ENCODE peak calls at places on chromosomes 1 and 21, in eight cellular contexts. J is IMR-90, L is H1, I is SK-N-SH, Q is K562, T is HCT116, R is HepG2, G is GM12878. D is an unnamed sample.

GRCh38 chr1:118151312-118151937 is 33.6 kb downstream of the SPAG17 start:
- DNase-seq in T (peak), I (peak), G (peak), L (peak), R (peak), Q (peak), J (peak), D (peak)

GRCh38 chr1:202155478-202156021 is 4.9 kb downstream of the PTPN7 start:
- DNase-seq in R (no peak), L (no peak), I (peak), G (no peak), J (peak), Q (peak), T (no peak), D (peak)

GRCh38 chr1:202122639-202123335 is at the start of gene GPR37L1:
- DNase-seq in T (no peak), L (peak), J (peak), G (no peak), R (peak), I (peak), Q (peak), D (peak)

GRCh38 chr1:115134850-115135484 is 45.7 kb upstream of the TSPAN2 start:
- DNase-seq in Q (no peak), J (peak), L (no peak), R (no peak), T (peak), I (no peak), G (no peak), D (peak)

GRCh38 chr1:4702464-4702863 is 48.1 kb downstream of the AJAP1 start:
- DNase-seq in T (no peak), G (no peak), R (no peak), Q (no peak), L (no peak), I (no peak), J (no peak), D (no peak)

GRCh38 chr1:39625462-39626273 is 13.8 kb downstream of the HEYL start:
- DNase-seq in L (no peak), J (peak), I (peak), G (no peak), Q (no peak), R (no peak), T (no peak), D (no peak)

GRCh38 chr1:167641786-167642500 is 11.9 kb downstream of the RCSD1 start:
- DNase-seq in J (no peak), I (no peak), L (no peak), Q (peak), G (no peak), T (no peak), R (no peak), D (no peak)

GRCh38 chr21:31711326-31711725 is 20.6 kb downstream of the SCAF4 start:
- DNase-seq in R (no peak), L (no peak), J (no peak), Q (no peak), T (no peak), I (no peak), G (no peak), D (no peak)

GRCh38 chr1:226728448-226728847 is 10.6 kb downstream of the ITPKB start:
- DNase-seq in G (no peak), J (no peak), L (no peak), I (no peak), R (no peak), Q (no peak), T (no peak), D (no peak)

GRCh38 chr1:3907031-3907534 is 7.0 kb upstream of the C1orf174 start:
- DNase-seq in G (no peak), T (no peak), L (no peak), Q (peak), R (no peak), I (peak), J (no peak), D (no peak)

GRCh38 chr1:113073457-113073950 is 506 bp downstream of the LRIG2 start:
- DNase-seq in R (peak), L (no peak), J (peak), G (no peak), T (no peak), I (peak), Q (peak), D (peak)

GRCh38 chr1:193656841-193657240 is 470.4 kb upstream of the B3GALT2 start:
- DNase-seq in I (no peak), Q (no peak), G (no peak), R (no peak), T (no peak), L (no peak), J (peak), D (no peak)

GRCh38 chr1:65344171-65344570 is 34.8 kb downstream of the DNAJC6 start:
- DNase-seq in I (no peak), L (no peak), R (no peak), G (no peak), J (no peak), Q (no peak), T (no peak), D (no peak)

GRCh38 chr1:69913967-69914366 is 291.4 kb downstream of the LRRC40 start:
- DNase-seq in L (no peak), G (no peak), T (no peak), J (peak), R (no peak), Q (no peak), I (no peak), D (no peak)

GRCh38 chr1:5744911-5745431 is 247.3 kb downstream of the NPHP4 start:
- DNase-seq in T (no peak), Q (no peak), L (peak), R (no peak), G (no peak), I (peak), J (no peak), D (no peak)

GRCh38 chr1:89190017-89190416 is 8.7 kb downstream of the GBP4 start:
- DNase-seq in J (no peak), Q (no peak), L (no peak), T (no peak), G (no peak), I (no peak), R (no peak), D (no peak)

GRCh38 chr21:15797577-15798363 is 68.0 kb downstream of the USP25 start:
- DNase-seq in L (no peak), Q (peak), J (no peak), R (no peak), I (no peak), T (no peak), G (no peak), D (no peak)

GRCh38 chr1:50272923-50273322 is 150.3 kb downstream of the DMRTA2 start:
- DNase-seq in Q (no peak), T (no peak), J (no peak), R (no peak), G (no peak), L (no peak), I (no peak), D (no peak)

GRCh38 chr1:45010855-45011811 is at the start of gene HECTD3:
- DNase-seq in T (peak), G (peak), R (peak), I (peak), J (peak), L (peak), Q (peak), D (peak)

GRCh38 chr1:2241820-2242219 is 13.7 kb downstream of the SKI start:
- DNase-seq in Q (no peak), T (no peak), G (no peak), R (no peak), L (no peak), I (no peak), J (no peak), D (no peak)

GRCh38 chr21:38925923-38926322 is 120.2 kb downstream of the ETS2 start:
- DNase-seq in Q (no peak), J (peak), G (no peak), R (no peak), L (no peak), T (no peak), I (no peak), D (no peak)

GRCh38 chr1:183270541-183271141 is 84.6 kb downstream of the LAMC2 start:
- DNase-seq in Q (no peak), R (no peak), I (peak), L (no peak), J (peak), G (no peak), T (no peak), D (no peak)

GRCh38 chr1:51736702-51737101 is 119.8 kb downstream of the OSBPL9 start:
- DNase-seq in R (no peak), G (no peak), I (no peak), J (peak), Q (peak), T (peak), L (no peak), D (no peak)

GRCh38 chr1:225877570-225877969 is 4.6 kb downstream of the TMEM63A start:
- DNase-seq in L (peak), Q (peak), I (peak), G (no peak), J (peak), T (no peak), R (peak), D (peak)

GRCh38 chr1:53046930-53047329 is 15.1 kb upstream of the PODN start:
- DNase-seq in I (no peak), T (no peak), L (no peak), R (peak), G (no peak), Q (peak), J (peak), D (no peak)

GRCh38 chr1:9529190-9529589 is 10.1 kb upstream of the SLC25A33 start:
- DNase-seq in I (no peak), L (no peak), T (no peak), J (peak), G (no peak), R (no peak), Q (peak), D (no peak)

GRCh38 chr1:221279146-221279545 is 399.9 kb downstream of the HLX start:
- DNase-seq in L (no peak), R (no peak), T (no peak), J (peak), I (no peak), Q (no peak), G (no peak), D (no peak)

GRCh38 chr1:195472298-195472697 is 1135.9 kb downstream of the KCNT2 start:
- DNase-seq in T (no peak), L (no peak), J (no peak), Q (no peak), R (no peak), G (no peak), I (no peak), D (no peak)

GRCh38 chr21:33668180-33668579 is 25.9 kb downstream of the ITSN1 start:
- DNase-seq in J (peak), Q (peak), I (no peak), R (no peak), L (no peak), G (no peak), T (no peak), D (no peak)

GRCh38 chr1:59878370-59878769 is 48.2 kb downstream of the CYP2J2 start:
- DNase-seq in T (no peak), J (no peak), I (no peak), R (no peak), G (no peak), L (no peak), Q (no peak), D (no peak)

GRCh38 chr1:86466986-86467385 is 1.7 kb upstream of the CLCA1 start:
- DNase-seq in T (no peak), G (no peak), Q (no peak), L (no peak), R (no peak), J (no peak), I (no peak), D (no peak)

GRCh38 chr1:246572795-246573194 is 6.5 kb downstream of the CNST start:
- DNase-seq in Q (no peak), G (no peak), L (no peak), T (no peak), R (no peak), J (no peak), I (no peak), D (no peak)

GRCh38 chr1:207311888-207312603 is 9.4 kb upstream of the CD55 start:
- DNase-seq in R (no peak), I (no peak), L (no peak), G (no peak), T (no peak), Q (no peak), J (no peak), D (no peak)

GRCh38 chr1:43836267-43836951 is 97.2 kb upstream of the ARTN start:
- DNase-seq in J (no peak), L (no peak), R (peak), T (no peak), G (peak), I (peak), Q (peak), D (no peak)

GRCh38 chr1:164780863-164781262 is 221.9 kb downstream of the PBX1 start:
- DNase-seq in T (no peak), R (no peak), J (peak), I (no peak), Q (no peak), G (no peak), L (no peak), D (no peak)

DNA sequence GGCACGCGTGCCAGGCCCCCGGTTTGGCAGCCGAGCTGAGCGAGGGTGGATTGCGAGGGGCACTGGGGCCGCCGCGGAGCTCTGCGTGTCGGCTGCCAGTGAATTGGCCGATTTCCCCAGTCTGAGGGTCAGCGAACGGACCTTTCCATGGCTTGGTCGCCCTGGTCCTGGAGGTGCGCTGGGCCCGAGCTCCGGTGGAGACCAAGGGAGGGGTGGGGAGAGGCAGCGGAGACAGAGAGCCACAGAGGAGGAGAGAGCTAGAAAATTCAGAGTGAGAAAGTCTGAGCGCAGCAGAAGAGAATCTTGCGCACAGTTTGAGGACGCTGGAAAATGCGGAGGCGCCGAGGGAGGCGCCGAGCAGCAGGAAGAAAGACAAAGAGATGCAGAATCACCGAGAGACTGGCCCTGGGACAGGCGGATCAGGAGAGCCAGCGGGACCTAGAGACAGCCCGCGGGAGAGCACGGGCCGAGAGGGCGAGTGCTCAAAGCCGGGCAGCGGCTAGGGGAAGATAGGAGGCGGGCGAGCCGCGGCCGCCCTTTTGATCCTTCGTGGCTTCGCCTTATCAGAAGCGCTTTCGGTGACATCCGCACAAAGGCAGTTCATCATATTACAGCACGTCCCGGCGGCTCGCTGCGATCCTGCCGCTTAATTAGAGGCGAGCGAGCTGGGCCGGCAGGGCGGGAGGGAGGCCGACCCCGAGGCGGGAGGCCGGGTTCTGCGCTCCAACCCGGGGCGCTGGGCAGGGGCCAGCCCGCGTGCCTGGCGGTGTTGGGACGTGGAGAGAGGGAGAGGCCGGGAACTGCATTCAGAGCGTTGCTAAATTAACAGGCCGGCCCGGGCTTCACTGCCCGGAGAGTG is 12.7 kb downstream of the PAX7 start:
- DNase-seq in T (no peak), J (no peak), Q (peak), G (no peak), R (peak), L (peak), I (peak), D (no peak)
- TF ChIP-seq RAD21 in T (no peak), J (no peak), Q (no peak), G (no peak), R (no peak), L (no peak), I (no peak), D (no peak)

DNA sequence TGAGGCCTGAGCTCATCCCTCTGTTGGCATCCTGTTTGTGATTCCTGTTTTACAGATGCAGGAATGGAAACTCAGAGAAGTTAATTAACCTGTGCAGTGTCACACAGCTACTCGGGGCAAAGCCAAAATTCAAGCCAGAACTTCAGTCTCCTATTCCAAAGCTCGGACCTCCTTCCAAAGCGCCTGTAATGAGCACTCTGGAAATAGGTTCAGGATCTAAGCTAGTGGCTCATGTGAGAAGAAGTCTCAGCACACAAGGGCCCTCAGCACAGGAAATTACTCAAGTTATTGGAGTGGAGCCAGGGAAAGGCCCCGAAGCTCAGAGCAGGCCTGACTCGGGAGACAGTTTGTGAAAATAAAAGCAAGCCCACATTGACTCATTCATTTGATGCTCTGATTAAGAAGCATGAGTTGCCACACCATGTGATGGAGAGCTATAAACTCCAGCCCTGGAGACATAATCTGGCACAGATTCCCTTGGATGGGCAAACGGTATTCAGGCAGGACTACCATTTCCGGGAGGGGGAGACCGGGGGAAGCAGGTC is 50.6 kb upstream of the LYST start:
- DNase-seq in Q (peak), J (peak), L (no peak), G (peak), R (no peak), I (peak), T (peak), D (peak)
- TF ChIP-seq RAD21 in Q (no peak), J (no peak), L (no peak), G (no peak), R (no peak), I (no peak), T (peak), D (peak)

DNA sequence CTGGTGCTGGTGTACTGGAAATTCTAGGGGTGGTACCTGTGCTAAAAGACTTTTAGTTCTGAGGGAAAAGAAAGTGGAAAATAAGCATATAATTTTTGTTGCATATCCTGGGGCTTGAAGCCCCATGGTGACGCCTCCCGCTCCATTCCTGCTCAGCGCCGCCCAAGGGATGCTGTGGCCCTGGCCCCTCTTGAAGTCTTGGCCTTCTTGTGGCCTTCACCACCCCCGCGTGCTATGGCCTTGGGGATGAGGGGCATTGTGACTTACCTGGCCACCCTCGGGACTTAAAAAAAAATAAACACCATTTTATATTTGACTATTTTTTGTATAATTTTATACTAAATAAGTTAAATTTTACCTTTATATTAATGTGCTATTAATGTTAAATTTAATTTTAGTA is 15.3 kb downstream of the IFI16 start:
- DNase-seq in T (no peak), G (no peak), Q (no peak), L (no peak), J (no peak), I (no peak), R (no peak), D (no peak)
- TF ChIP-seq RAD21 in T (no peak), G (no peak), Q (no peak), L (no peak), J (no peak), I (no peak), R (no peak), D (no peak)

GRCh38 chr21:46662765-46663500 is 27.5 kb downstream of the PRMT2 start:
- DNase-seq in G (no peak), Q (no peak), R (no peak), L (no peak), I (no peak), T (no peak), J (no peak), D (no peak)

GRCh38 chr21:46661211-46661625 is 25.7 kb downstream of the PRMT2 start:
- DNase-seq in Q (no peak), G (no peak), R (no peak), I (peak), T (no peak), J (peak), L (peak), D (no peak)

GRCh38 chr21:46660505-46660904 is 25.0 kb downstream of the PRMT2 start:
- DNase-seq in Q (no peak), R (no peak), I (no peak), T (no peak), J (no peak), G (no peak), L (no peak), D (no peak)

GRCh38 chr21:46662367-46662654 is 26.8 kb downstream of the PRMT2 start:
- DNase-seq in T (no peak), G (no peak), J (no peak), I (peak), R (no peak), Q (no peak), L (no peak), D (no peak)

GRCh38 chr21:46661627-46662366 is 26.3 kb downstream of the PRMT2 start:
- DNase-seq in L (no peak), Q (no peak), J (no peak), T (no peak), R (no peak), G (no peak), I (peak), D (no peak)
- TF ChIP-seq RAD21 in L (no peak), Q (no peak), J (no peak), T (no peak), R (no peak), G (no peak), I (no peak), D (no peak)

GRCh38 chr1:18557621-18558465 is 72.8 kb upstream of the PAX7 start:
- DNase-seq in G (no peak), T (no peak), J (no peak), I (no peak), L (peak), R (peak), Q (peak), D (peak)

GRCh38 chr1:18554101-18554500 is 73.4 kb downstream of the KLHDC7A start:
- DNase-seq in I (no peak), J (no peak), T (no peak), R (no peak), Q (no peak), L (no peak), G (no peak), D (no peak)

GRCh38 chr1:18555036-18555435 is 74.3 kb downstream of the KLHDC7A start:
- DNase-seq in G (no peak), R (no peak), L (no peak), I (no peak), Q (no peak), T (no peak), J (no peak), D (no peak)

GRCh38 chr1:18554597-18554996 is 73.9 kb downstream of the KLHDC7A start:
- DNase-seq in G (no peak), I (no peak), Q (no peak), R (no peak), T (no peak), L (no peak), J (no peak), D (no peak)

DNA sequence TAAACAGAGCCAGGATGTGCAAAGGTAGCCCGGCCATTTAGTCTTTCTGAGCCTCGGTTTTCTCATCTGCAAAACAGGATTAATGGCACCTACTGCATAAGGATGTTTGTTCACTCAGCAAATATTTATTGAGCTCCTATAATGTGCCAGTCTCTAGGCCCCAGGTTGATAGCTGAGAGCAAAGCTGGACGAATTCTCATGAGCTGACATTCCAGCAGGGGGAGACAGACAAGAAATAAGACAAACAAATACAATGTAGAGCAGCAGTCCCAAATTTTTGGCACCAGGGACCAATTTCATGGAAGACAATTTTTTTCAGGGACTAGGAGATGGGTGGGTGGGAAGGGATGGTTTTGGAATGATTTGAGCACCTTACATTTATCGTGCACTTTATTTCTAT is 74.3 kb upstream of the PAX7 start:
- DNase-seq in L (no peak), Q (peak), G (no peak), T (peak), I (peak), R (peak), J (peak), D (peak)
- TF ChIP-seq RAD21 in L (peak), Q (no peak), G (no peak), T (no peak), I (peak), R (no peak), J (no peak), D (no peak)